ENCODE peak calls at places on chromosome 13, in ten cellular contexts. E is AG09309, R is heart right ventricle, P is GM06990, Y is neural crest cell, O is mammary epithelial cell, X is AG10803, A is BE2C, Q is cardiac fibroblast, W is Calu3. J is an unnamed sample.

GRCh38 chr13:51125495-51126226 is 14.6 kb upstream of the C13orf42 start:
- DNase-seq in X (peak), O (peak), Y (peak), E (peak), A (peak), R (peak), W (peak), Q (peak), P (peak), J (peak)

GRCh38 chr13:64819081-64819480 is 2411.1 kb downstream of the PCDH9 start:
- DNase-seq in A (no peak), P (no peak), Q (peak), E (no peak), O (no peak), X (no peak), W (no peak), R (no peak), Y (no peak), J (no peak)

GRCh38 chr13:101146101-101146898 is 270.0 kb downstream of the NALCN start:
- DNase-seq in Q (no peak), W (no peak), Y (no peak), R (no peak), E (no peak), A (no peak), X (no peak), O (no peak), P (no peak), J (peak)

GRCh38 chr13:42378383-42378780 is 106.4 kb downstream of the AKAP11 start:
- DNase-seq in W (no peak), Q (no peak), P (peak), Y (no peak), R (no peak), O (no peak), X (no peak), E (no peak), A (no peak), J (no peak)

GRCh38 chr13:47000166-47000565 is 103.3 kb upstream of the HTR2A start:
- DNase-seq in O (peak), X (peak), P (no peak), Y (no peak), R (no peak), W (no peak), E (no peak), A (no peak), Q (no peak), J (no peak)

GRCh38 chr13:89695343-89696257 is 1651.9 kb upstream of the MIR17HG start:
- DNase-seq in W (peak), O (peak), X (peak), Q (peak), Y (peak), A (peak), E (no peak), R (peak), P (no peak), J (no peak)

GRCh38 chr13:63774133-63774532 is 2358.5 kb upstream of the PCDH20 start:
- DNase-seq in Y (no peak), O (no peak), Q (no peak), P (no peak), R (no peak), X (no peak), W (no peak), A (no peak), E (no peak), J (no peak)

GRCh38 chr13:64371461-64371860 is 2858.7 kb downstream of the PCDH9 start:
- DNase-seq in Y (no peak), O (no peak), A (no peak), E (no peak), P (no peak), X (no peak), R (no peak), Q (no peak), W (no peak), J (no peak)

GRCh38 chr13:107258599-107259187 is 690.8 kb upstream of the ARGLU1 start:
- DNase-seq in P (no peak), E (no peak), R (no peak), Q (no peak), A (no peak), W (no peak), O (peak), Y (no peak), X (no peak), J (no peak)

GRCh38 chr13:111281751-111282311 is 38.6 kb upstream of the TEX29 start:
- DNase-seq in Y (no peak), E (peak), R (peak), Q (peak), X (peak), O (no peak), W (no peak), P (no peak), A (no peak), J (peak)

GRCh38 chr13:23965346-23965745 is 68.0 kb upstream of the C1QTNF9B start:
- DNase-seq in W (no peak), O (no peak), R (no peak), X (no peak), Q (peak), Y (no peak), P (no peak), A (no peak), E (no peak), J (no peak)

GRCh38 chr13:99572921-99573320 is 71.6 kb downstream of the TM9SF2 start:
- DNase-seq in W (no peak), Y (no peak), X (peak), A (no peak), Q (peak), E (no peak), R (no peak), O (no peak), P (no peak), J (no peak)

GRCh38 chr13:99580500-99581268 is 79.4 kb downstream of the TM9SF2 start:
- DNase-seq in E (no peak), O (no peak), X (no peak), A (no peak), R (no peak), Y (no peak), Q (no peak), P (no peak), W (no peak), J (no peak)

GRCh38 chr13:99582511-99582910 is 81.2 kb downstream of the TM9SF2 start:
- DNase-seq in W (no peak), Y (no peak), Q (no peak), X (no peak), R (no peak), O (no peak), P (no peak), A (no peak), E (no peak), J (no peak)

GRCh38 chr13:99575376-99575775 is 74.1 kb downstream of the TM9SF2 start:
- DNase-seq in E (no peak), X (no peak), Q (no peak), P (no peak), R (no peak), Y (no peak), W (no peak), A (no peak), O (no peak), J (no peak)

GRCh38 chr13:99577934-99578917 is 77.0 kb downstream of the TM9SF2 start:
- DNase-seq in A (no peak), P (no peak), Y (peak), X (peak), Q (peak), O (no peak), E (no peak), R (no peak), W (no peak), J (no peak)
- TF ChIP-seq CTCF in A (no peak), P (no peak), Y (peak), X (peak), Q (peak), O (no peak), E (peak), R (peak), W (no peak), J (peak)

GRCh38 chr13:112994084-112994780 is 25.2 kb downstream of the MCF2L start:
- DNase-seq in A (no peak), R (no peak), Q (no peak), W (no peak), E (no peak), P (no peak), X (no peak), O (peak), Y (no peak), J (no peak)

GRCh38 chr13:112997188-112998135 is 28.4 kb downstream of the MCF2L start:
- DNase-seq in E (no peak), X (no peak), Q (no peak), W (no peak), Y (no peak), R (no peak), P (no peak), A (no peak), O (no peak), J (no peak)

GRCh38 chr13:112994781-112995355 is 25.9 kb downstream of the MCF2L start:
- DNase-seq in R (no peak), X (no peak), P (no peak), E (no peak), O (no peak), Y (no peak), Q (no peak), A (no peak), W (no peak), J (no peak)

GRCh38 chr13:112996671-112997091 is 27.7 kb downstream of the MCF2L start:
- DNase-seq in O (no peak), Y (no peak), Q (no peak), R (no peak), E (no peak), W (no peak), P (no peak), A (no peak), X (no peak), J (no peak)

DNA sequence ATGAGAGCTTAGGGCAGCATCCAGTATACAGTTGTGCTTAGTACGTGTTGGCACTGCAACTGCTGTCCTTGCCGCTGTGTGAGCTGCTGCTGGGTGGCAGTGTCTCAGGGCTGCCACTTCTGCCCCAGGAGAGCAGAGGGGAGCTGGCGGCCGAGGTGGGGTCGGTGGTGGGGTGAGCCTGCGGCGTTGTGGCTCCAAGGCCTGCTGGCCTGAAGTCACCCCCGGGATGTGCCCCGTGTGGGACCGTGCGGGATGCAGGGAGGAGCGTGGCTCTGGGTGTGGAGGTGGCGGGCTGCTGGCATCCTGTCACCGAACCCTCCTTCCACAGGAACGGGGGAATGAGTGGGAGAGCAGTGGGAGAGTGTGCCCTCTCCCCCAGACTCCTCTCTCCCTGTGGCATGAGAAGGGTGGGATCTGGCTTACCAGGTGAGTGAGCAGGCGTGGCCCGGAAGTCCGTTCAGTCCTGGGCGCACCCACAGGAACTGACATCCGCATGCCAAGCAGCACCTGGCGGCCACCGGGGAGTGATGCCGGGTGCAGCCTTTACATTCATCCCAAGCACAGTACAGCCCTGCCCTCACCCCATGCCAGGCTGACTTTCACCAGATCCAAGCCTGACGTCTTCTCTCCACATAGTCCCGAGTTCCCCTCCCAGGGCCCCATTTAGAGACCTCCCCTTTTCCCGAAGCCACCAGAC is 26.5 kb downstream of the MCF2L start:
- DNase-seq in E (no peak), W (peak), A (no peak), Y (no peak), Q (no peak), O (no peak), X (no peak), R (no peak), P (no peak), J (no peak)
- TF ChIP-seq CTCF in E (no peak), W (no peak), A (no peak), Y (no peak), Q (no peak), O (no peak), X (no peak), R (no peak), P (no peak), J (no peak)

DNA sequence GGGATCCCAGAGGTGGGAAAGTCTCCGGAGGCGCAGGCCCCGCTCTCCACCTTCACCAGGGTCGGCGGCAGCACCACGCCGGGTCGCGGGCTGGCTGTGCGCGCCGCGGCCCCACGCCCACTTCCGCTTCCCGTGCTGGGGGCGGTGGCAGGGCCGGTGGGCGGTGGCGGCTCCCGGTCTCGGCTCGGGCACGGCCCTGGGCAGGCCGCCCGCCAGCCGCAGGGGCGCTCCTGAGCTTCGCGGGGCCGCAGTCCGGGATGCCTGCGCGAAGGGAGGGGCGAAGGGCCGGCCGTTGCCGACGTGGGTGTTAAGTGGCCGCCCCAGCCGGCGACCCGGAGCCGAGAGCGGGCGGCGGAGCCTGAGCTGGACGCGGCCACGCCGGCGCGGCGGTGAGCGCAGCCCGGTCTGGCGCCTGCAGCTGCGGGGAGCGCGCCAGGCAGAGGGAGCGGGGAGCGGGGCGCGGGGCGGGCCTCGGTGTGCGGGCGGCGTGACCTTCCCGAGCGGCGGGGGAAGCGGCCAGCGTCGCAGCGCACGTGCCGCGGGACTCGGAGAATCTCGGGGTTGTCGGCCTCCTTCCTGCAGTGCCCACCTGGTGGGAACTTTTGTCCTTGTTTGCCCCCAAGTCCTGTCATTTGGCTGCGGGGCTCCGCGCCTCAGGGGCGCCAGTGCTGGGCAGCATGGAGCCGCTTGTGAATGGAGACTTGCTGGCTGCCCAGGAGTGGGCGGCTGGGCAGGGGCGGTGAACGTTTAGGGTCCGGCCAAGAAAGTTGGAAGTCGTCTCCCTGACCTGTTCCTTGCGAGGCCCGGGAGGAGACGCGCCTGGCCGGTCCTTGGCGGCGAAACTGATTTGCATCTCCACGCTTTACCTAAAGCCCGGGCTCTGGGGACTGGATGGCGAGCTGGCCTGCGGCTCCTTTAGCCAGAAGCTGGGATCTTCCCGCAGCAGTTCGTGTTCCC is at the start of gene SLC25A15:
- DNase-seq in Y (peak), A (peak), P (peak), W (peak), O (peak), X (peak), E (no peak), R (peak), Q (peak), J (peak)
- TF ChIP-seq CTCF in Y (peak), A (no peak), P (no peak), W (peak), O (no peak), X (no peak), E (no peak), R (no peak), Q (no peak), J (peak)

GRCh38 chr13:44404261-44405139 is 30.9 kb downstream of the SERP2 start:
- DNase-seq in E (no peak), R (no peak), P (no peak), W (no peak), A (no peak), Y (peak), O (no peak), X (no peak), Q (no peak), J (no peak)

GRCh38 chr13:44409595-44409994 is 36.0 kb downstream of the SERP2 start:
- DNase-seq in Y (no peak), W (no peak), O (no peak), X (no peak), A (no peak), E (no peak), P (no peak), R (no peak), Q (no peak), J (no peak)

GRCh38 chr13:44407891-44408290 is 34.3 kb downstream of the SERP2 start:
- DNase-seq in R (no peak), O (peak), Q (no peak), X (no peak), P (no peak), Y (no peak), E (no peak), W (no peak), A (no peak), J (no peak)

GRCh38 chr13:44406617-44407016 is 33.0 kb downstream of the SERP2 start:
- DNase-seq in P (no peak), Q (no peak), R (no peak), O (no peak), E (no peak), A (no peak), X (no peak), W (no peak), Y (no peak), J (no peak)

GRCh38 chr13:44407379-44407778 is 33.8 kb downstream of the SERP2 start:
- DNase-seq in E (no peak), W (no peak), P (no peak), Q (no peak), X (no peak), O (no peak), R (no peak), A (no peak), Y (no peak), J (no peak)
- TF ChIP-seq CTCF in E (no peak), W (no peak), P (no peak), Q (no peak), X (no peak), O (no peak), R (no peak), A (no peak), Y (no peak), J (no peak)

GRCh38 chr13:22196777-22197176 is 525.9 kb downstream of the FGF9 start:
- DNase-seq in E (no peak), P (no peak), A (no peak), X (no peak), Y (no peak), W (peak), Q (no peak), O (no peak), R (no peak), J (no peak)
- TF ChIP-seq CTCF in E (no peak), P (no peak), A (no peak), X (no peak), Y (no peak), W (no peak), Q (no peak), O (no peak), R (peak), J (no peak)

GRCh38 chr13:45879666-45880065 is 28.1 kb upstream of the SIAH3 start:
- DNase-seq in Q (no peak), Y (no peak), E (no peak), A (no peak), P (no peak), O (peak), W (peak), R (peak), X (no peak), J (no peak)
- TF ChIP-seq CTCF in Q (peak), Y (peak), E (no peak), A (peak), P (peak), O (peak), W (peak), R (peak), X (no peak), J (no peak)

GRCh38 chr13:35818577-35819165 is 312.5 kb downstream of the DCLK1 start:
- DNase-seq in W (no peak), P (no peak), X (peak), Q (peak), A (no peak), R (no peak), Y (no peak), E (peak), O (peak), J (peak)
- TF ChIP-seq CTCF in W (no peak), P (peak), X (peak), Q (peak), A (peak), R (peak), Y (peak), E (peak), O (peak), J (peak)

DNA sequence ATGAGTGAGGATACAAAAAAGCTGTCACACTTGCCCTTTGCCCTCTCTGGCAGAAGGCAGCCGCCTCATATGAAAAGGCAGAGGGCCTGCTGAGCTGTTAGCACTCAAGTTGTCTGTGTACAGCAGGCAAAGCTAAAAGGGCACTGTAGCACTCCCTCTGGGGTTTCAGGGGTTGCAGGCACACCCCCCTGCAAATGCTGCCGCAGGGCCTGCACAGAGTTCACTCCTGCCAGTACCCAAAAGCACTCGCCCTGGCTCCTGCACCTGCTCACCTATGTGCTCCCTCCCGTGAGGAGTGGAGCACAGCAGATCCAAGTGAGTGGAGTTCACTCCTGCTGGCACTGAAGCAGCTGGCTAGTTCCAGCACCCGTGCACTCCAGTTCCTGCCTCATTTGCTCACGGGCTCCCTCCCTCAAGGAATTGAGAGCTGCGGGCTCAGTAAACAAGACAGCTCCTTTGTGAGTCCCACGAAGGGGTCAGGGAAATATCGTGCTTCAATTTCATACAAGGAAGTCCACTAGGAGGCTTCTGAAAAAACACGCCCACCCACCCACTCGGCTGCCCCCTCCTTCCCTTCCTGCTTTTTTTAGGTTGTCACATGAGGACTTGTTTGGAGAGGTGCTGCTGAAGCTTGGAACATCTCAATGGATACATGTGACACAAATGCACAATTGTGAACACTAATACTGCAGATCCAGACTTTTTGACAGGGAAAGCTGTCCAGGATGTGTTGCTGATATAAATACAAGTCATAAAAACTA is 9.9 kb upstream of the RCBTB2 start:
- DNase-seq in W (peak), P (peak), Q (peak), E (no peak), A (peak), R (peak), X (peak), Y (peak), O (no peak), J (no peak)
- TF ChIP-seq CTCF in W (no peak), P (no peak), Q (peak), E (no peak), A (no peak), R (no peak), X (peak), Y (peak), O (no peak), J (no peak)